ENCODE peak calls at places on chromosomes 1 and 21, in six cellular contexts. B is heart left ventricle; Z is ACHN; K is activated naive CD4-positive, alpha-beta T cell; H is heart right ventricle; I is ureter. O is an unnamed sample.

GRCh38 chr21:15192243-15192642 is 127.4 kb upstream of the NRIP1 start:
- DNase-seq in K (no peak), I (no peak), H (no peak), Z (no peak), B (no peak), O (no peak)

GRCh38 chr21:38751379-38752050 is 54.2 kb upstream of the ETS2 start:
- DNase-seq in K (no peak), H (peak; percentile 47), Z (no peak), I (peak; percentile 67), B (peak; percentile 70), O (no peak)

GRCh38 chr1:5814046-5814619 is 178.1 kb downstream of the NPHP4 start:
- DNase-seq in I (no peak), Z (no peak), K (no peak), H (no peak), B (no peak), O (no peak)

GRCh38 chr1:86616871-86617270 is 70.0 kb downstream of the CLCA4 start:
- DNase-seq in B (no peak), K (no peak), H (no peak), I (no peak), Z (no peak), O (no peak)

GRCh38 chr1:153922076-153922837 is 515 bp downstream of the GATAD2B start:
- DNase-seq in H (peak; percentile 48), K (peak; percentile 75), I (peak; percentile 56), B (peak; percentile 65), Z (peak; percentile 72), O (no peak)

GRCh38 chr1:234272656-234273312 is 100.5 kb upstream of the COA6 start:
- DNase-seq in Z (no peak), B (no peak), K (no peak), H (no peak), I (no peak), O (no peak)

GRCh38 chr21:44304846-44305245 is 5.0 kb downstream of the PFKL start:
- DNase-seq in I (no peak), K (peak; percentile 21), Z (peak; percentile 48), H (no peak), B (no peak), O (no peak)

GRCh38 chr1:206705187-206705586 is 20.5 kb downstream of the MAPKAPK2 start:
- DNase-seq in K (no peak), I (no peak), B (peak; percentile 56), H (no peak), Z (no peak), O (peak; percentile 76)

GRCh38 chr1:194071200-194071599 is 884.8 kb upstream of the B3GALT2 start:
- DNase-seq in I (no peak), B (no peak), Z (no peak), K (no peak), H (no peak), O (no peak)

GRCh38 chr1:223844521-223844961 is 1.2 kb downstream of the TP53BP2 start:
- DNase-seq in B (no peak), H (no peak), K (peak; percentile 19), I (no peak), Z (no peak), O (no peak)

GRCh38 chr1:149977345-149977744 is 33.2 kb downstream of the OTUD7B start:
- DNase-seq in K (no peak), I (no peak), H (no peak), B (no peak), Z (no peak), O (no peak)

GRCh38 chr1:30759718-30760281 is 2.2 kb upstream of the LAPTM5 start:
- DNase-seq in B (no peak), K (peak; percentile 55), I (no peak), Z (no peak), H (no peak), O (no peak)

GRCh38 chr21:44093761-44094160 is 13.4 kb upstream of the PWP2 start:
- DNase-seq in H (no peak), B (no peak), I (peak; percentile 39), K (no peak), Z (no peak), O (no peak)

GRCh38 chr1:219555031-219555667 is 57.8 kb downstream of the ZC3H11B start:
- DNase-seq in Z (no peak), K (no peak), H (no peak), B (no peak), I (no peak), O (no peak)

GRCh38 chr1:241482761-241483250 is 36.7 kb downstream of the FH start:
- DNase-seq in I (no peak), Z (peak; percentile 68), K (no peak), H (no peak), B (no peak), O (no peak)

GRCh38 chr1:117653732-117654484 is 48.1 kb downstream of the TENT5C start:
- DNase-seq in Z (no peak), K (no peak), B (no peak), H (no peak), I (no peak), O (no peak)

GRCh38 chr1:103110701-103111100 is 2.4 kb upstream of the COL11A1 start:
- DNase-seq in I (no peak), K (no peak), H (no peak), Z (no peak), B (no peak), O (no peak)

GRCh38 chr1:204321665-204322064 is 38.1 kb downstream of the PLEKHA6 start:
- DNase-seq in K (no peak), H (no peak), Z (no peak), I (no peak), B (no peak), O (no peak)

GRCh38 chr1:112998592-112999235 is 42.7 kb upstream of the SLC16A1 start:
- DNase-seq in K (no peak), H (peak; percentile 52), B (peak; percentile 78), Z (no peak), I (peak; percentile 45), O (peak; percentile 91)

GRCh38 chr1:25782608-25783201 is 17.3 kb upstream of the SELENON start:
- DNase-seq in B (no peak), H (no peak), K (no peak), I (no peak), Z (no peak), O (no peak)

GRCh38 chr1:96538001-96538649 is 183.5 kb upstream of the PTBP2 start:
- DNase-seq in I (no peak), K (no peak), H (peak; percentile 28), Z (no peak), B (no peak), O (peak; percentile 86)

GRCh38 chr21:38139380-38140168 is 117.2 kb upstream of the KCNJ15 start:
- DNase-seq in B (no peak), Z (no peak), H (no peak), I (no peak), K (no peak), O (no peak)

O was measured in sigmoid colon.